ENCODE peak calls at places on chromosomes 6 and 20, in eight cellular contexts. T is AG08395, P is ELR, B is skeletal muscle cell, N is sciatic nerve, K is GM06990, W is body of pancreas, H is iPS-NIHi11. O is an unnamed sample.

GRCh38 chr6:16236648-16237199 is 1.7 kb upstream of the GMPR start:
- DNase-seq in T (peak; percentile 39), P (peak; percentile 66), B (no peak), N (no peak), K (peak; percentile 27), W (peak; percentile 62), H (no peak), O (no peak)

GRCh38 chr20:14838663-14839650 is 501.5 kb upstream of the FLRT3 start:
- DNase-seq in T (peak; percentile 9), P (no peak), B (peak; percentile 80), N (no peak), K (peak; percentile 51), W (no peak), H (no peak), O (no peak)

GRCh38 chr6:57254055-57254717 is 32.1 kb upstream of the RAB23 start:
- DNase-seq in T (no peak), P (no peak), B (no peak), N (no peak), K (no peak), W (no peak), H (no peak), O (no peak)

GRCh38 chr6:154598403-154598802 is 87.9 kb upstream of the CNKSR3 start:
- DNase-seq in T (no peak), P (no peak), B (no peak), N (no peak), K (no peak), W (no peak), H (peak; percentile 42), O (no peak)

GRCh38 chr6:38319259-38320255 is 320.2 kb downstream of the BTBD9 start:
- DNase-seq in T (no peak), P (peak; percentile 36), B (no peak), N (no peak), K (no peak), W (no peak), H (peak; percentile 20), O (no peak)

GRCh38 chr6:134147033-134147533 is 94.7 kb upstream of the SLC2A12 start:
- DNase-seq in T (no peak), P (no peak), B (no peak), N (no peak), K (no peak), W (no peak), H (no peak), O (no peak)

GRCh38 chr20:665276-665675 is 10.3 kb downstream of the SCRT2 start:
- DNase-seq in T (no peak), P (no peak), B (no peak), N (no peak), K (no peak), W (no peak), H (no peak), O (no peak)

GRCh38 chr6:149847943-149848267 is 16.3 kb downstream of the LRP11 start:
- DNase-seq in T (no peak), P (peak; percentile 65), B (no peak), N (no peak), K (no peak), W (no peak), H (no peak), O (no peak)

GRCh38 chr6:105102186-105102585 is 77.6 kb downstream of the POPDC3 start:
- DNase-seq in T (no peak), P (no peak), B (no peak), N (no peak), K (no peak), W (no peak), H (no peak), O (no peak)

GRCh38 chr20:14885661-14886060 is 548.2 kb upstream of the FLRT3 start:
- DNase-seq in T (no peak), P (no peak), B (no peak), N (no peak), K (no peak), W (no peak), H (no peak), O (no peak)

GRCh38 chr6:7463785-7464184 is 74.2 kb downstream of the RIOK1 start:
- DNase-seq in T (no peak), P (no peak), B (peak; percentile 52), N (no peak), K (no peak), W (no peak), H (peak; percentile 64), O (no peak)